ENCODE peak calls at places on chromosomes 12 and 14, in four cellular contexts. W is mesenchymal stem cell, P is H9, H is mesendoderm. V is an unnamed sample.

GRCh38 chr14:32932921-32933622 is 5.6 kb upstream of the NPAS3 start:
- DNase-seq in H (peak; percentile 71), P (peak; percentile 81), W (peak; percentile 16), V (no peak)

GRCh38 chr14:74535756-74536325 is 42.3 kb downstream of the ISCA2 start:
- DNase-seq in W (no peak), P (no peak), H (no peak), V (no peak)

GRCh38 chr12:132707241-132707640 is 3.4 kb upstream of the PGAM5 start:
- DNase-seq in H (peak; percentile 65), P (no peak), W (no peak), V (no peak)

GRCh38 chr12:130775953-130776856 is 60.1 kb upstream of the RIMBP2 start:
- DNase-seq in P (peak; percentile 89), W (peak; percentile 88), H (peak; percentile 90), V (no peak)

GRCh38 chr12:95648990-95649791 is 97.9 kb upstream of the USP44 start:
- DNase-seq in H (no peak), P (no peak), W (no peak), V (no peak)

GRCh38 chr12:64104376-64104775 is 117.7 kb downstream of the KICS2 start:
- DNase-seq in P (no peak), W (peak; percentile 75), H (no peak), V (no peak)

GRCh38 chr12:19030603-19031002 is 98.9 kb upstream of the PLEKHA5 start:
- DNase-seq in P (no peak), H (no peak), W (no peak), V (no peak)

GRCh38 chr14:100439781-100440180 is 116.6 kb downstream of the SLC25A47 start:
- DNase-seq in W (no peak), H (no peak), P (no peak), V (no peak)

GRCh38 chr12:53224268-53224896 is 7.6 kb downstream of the RARG start:
- DNase-seq in W (peak; percentile 36), H (peak; percentile 94), P (peak; percentile 95), V (no peak)

GRCh38 chr14:32339188-32339587 is 10.1 kb downstream of the AKAP6 start:
- DNase-seq in P (no peak), H (no peak), W (no peak), V (no peak)

GRCh38 chr14:55588259-55588699 is 8.3 kb downstream of the KTN1 start:
- DNase-seq in P (no peak), H (no peak), W (peak; percentile 65), V (no peak)

GRCh38 chr14:98984719-98985041 is 287.3 kb downstream of the BCL11B start:
- DNase-seq in P (no peak), H (peak; percentile 79), W (no peak), V (no peak)

GRCh38 chr12:129788506-129788905 is 115.3 kb downstream of the TMEM132D start:
- DNase-seq in P (no peak), H (no peak), W (no peak), V (no peak)

GRCh38 chr12:87795555-87795954 is 233.6 kb downstream of the C12orf50 start:
- DNase-seq in W (no peak), P (no peak), H (no peak), V (no peak)

GRCh38 chr14:22047105-22047504 is 373.5 kb upstream of the OR4E1 start:
- DNase-seq in P (peak; percentile 46), H (peak; percentile 61), W (no peak), V (no peak)

GRCh38 chr12:52555577-52555976 is 2.6 kb upstream of the KRT71 start:
- DNase-seq in H (peak; percentile 53), W (no peak), P (no peak), V (no peak)

GRCh38 chr14:60721331-60722162 is 2.6 kb downstream of the SIX4 start:
- DNase-seq in H (peak; percentile 78), P (peak; percentile 71), W (peak; percentile 71), V (no peak)

GRCh38 chr12:88855301-88855700 is 275.0 kb upstream of the KITLG start:
- DNase-seq in H (no peak), P (no peak), W (no peak), V (no peak)

GRCh38 chr12:40225337-40225983 is 663 bp downstream of the LRRK2 start:
- DNase-seq in P (no peak), H (no peak), W (no peak), V (no peak)

GRCh38 chr12:121144416-121144914 is 11.8 kb downstream of the P2RX7 start:
- DNase-seq in H (no peak), P (no peak), W (peak; percentile 65), V (no peak)

GRCh38 chr14:30872602-30873001 is 1.8 kb upstream of the COCH start:
- DNase-seq in P (no peak), W (no peak), H (peak; percentile 58), V (no peak)

GRCh38 chr14:43147480-43147879 is 1359.6 kb downstream of the FSCB start:
- DNase-seq in H (no peak), W (no peak), P (no peak), V (no peak)

GRCh38 chr12:30624009-30624408 is 71.7 kb downstream of the IPO8 start:
- DNase-seq in P (no peak), W (no peak), H (peak; percentile 32), V (no peak)

GRCh38 chr14:60805881-60806569 is 71.5 kb downstream of the MNAT1 start:
- DNase-seq in W (no peak), H (no peak), P (no peak), V (no peak)

GRCh38 chr14:24310666-24311604 is at the start of gene LTB4R:
- DNase-seq in W (no peak), H (no peak), P (no peak), V (no peak)

GRCh38 chr14:60171690-60172089 is 6.5 kb upstream of the DHRS7 start:
- DNase-seq in H (no peak), P (no peak), W (no peak), V (no peak)

GRCh38 chr12:50620050-50620974 is 115.5 kb downstream of the DIP2B start:
- DNase-seq in H (peak; percentile 88), P (no peak), W (peak; percentile 94), V (no peak)

GRCh38 chr12:92079054-92079385 is 66.6 kb downstream of the BTG1 start:
- DNase-seq in W (no peak), P (no peak), H (no peak), V (no peak)
- H2BK5ac ChIP-seq in W (no peak overlapping the region), P (no peak overlapping the region), H (no peak overlapping the region), V (no peak overlapping the region)

GRCh38 chr14:68137704-68138619 is 318.4 kb downstream of the RAD51B start:
- DNase-seq in W (peak; percentile 97), H (peak; percentile 100), P (peak; percentile 96), V (peak; percentile 58)

GRCh38 chr14:68141531-68142088 is 322.0 kb downstream of the RAD51B start:
- DNase-seq in H (peak; percentile 63), P (no peak), W (peak; percentile 46), V (no peak)

GRCh38 chr14:68140801-68141200 is 321.2 kb downstream of the RAD51B start:
- DNase-seq in H (no peak), P (no peak), W (no peak), V (no peak)

GRCh38 chr14:68139466-68140110 is 320.0 kb downstream of the RAD51B start:
- DNase-seq in W (no peak), H (no peak), P (no peak), V (no peak)

DNA sequence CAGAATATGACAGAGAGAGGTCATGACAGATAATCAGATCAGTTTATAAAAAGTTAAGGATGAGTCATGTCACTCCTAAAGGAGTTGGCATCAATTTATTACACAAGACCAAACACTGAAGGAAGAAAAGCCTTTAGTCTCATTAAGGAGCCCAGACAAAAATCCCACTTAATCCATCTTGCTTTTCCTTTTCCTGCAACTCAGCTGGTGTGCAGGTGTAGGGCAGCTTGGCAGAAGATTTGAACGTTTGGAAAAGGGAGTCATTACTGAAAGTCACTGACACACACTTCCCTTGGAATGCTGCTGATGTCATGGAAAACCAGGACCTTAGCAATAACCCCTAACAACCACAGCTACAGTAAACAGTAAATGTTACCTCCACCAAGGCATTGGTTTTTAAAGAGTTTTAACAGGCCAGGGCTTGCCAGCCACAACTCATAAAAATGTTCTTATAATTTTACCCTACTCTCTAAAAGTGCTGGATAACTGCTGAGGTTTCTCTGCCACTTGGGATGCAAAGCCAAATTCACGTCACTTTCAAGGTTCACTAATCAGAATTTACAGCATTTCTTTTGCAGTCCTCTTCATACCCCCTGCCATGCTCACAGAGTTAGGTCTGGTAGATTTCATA is 320.6 kb downstream of the RAD51B start:
- DNase-seq in H (peak; percentile 95), P (no peak), W (peak; percentile 98), V (no peak)
- H2BK5ac ChIP-seq in H (no peak overlapping the region), P (peak overlapping the region; percentile 79), W (peak overlapping the region; percentile 94), V (no peak overlapping the region)

GRCh38 chr12:13937735-13938134 is 43.7 kb downstream of the GRIN2B start:
- DNase-seq in H (no peak), P (no peak), W (no peak), V (no peak)
- H2BK5ac ChIP-seq in H (no peak overlapping the region), P (no peak overlapping the region), W (no peak overlapping the region), V (no peak overlapping the region)

DNA sequence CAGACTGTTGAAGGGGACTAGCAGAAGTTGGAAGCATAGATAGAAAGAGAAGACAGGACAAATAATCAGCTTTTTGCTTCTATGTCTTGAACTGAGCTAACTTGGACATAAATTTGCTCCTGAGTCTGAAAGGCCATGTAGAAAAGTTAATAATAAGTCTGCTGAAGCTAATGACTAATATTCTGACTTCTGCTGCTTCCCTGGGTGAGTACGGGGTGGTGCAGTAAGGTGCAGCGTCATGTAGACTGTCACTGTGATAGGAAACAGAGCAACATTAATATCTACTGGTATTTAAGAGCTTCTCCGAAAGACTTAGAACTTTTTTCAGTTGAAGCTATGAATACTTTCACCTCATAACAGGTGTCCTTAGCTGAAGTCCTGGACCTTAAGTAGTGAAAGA is 34.1 kb upstream of the CPM start:
- DNase-seq in H (no peak), W (no peak), P (no peak), V (no peak)
- H2BK5ac ChIP-seq in H (no peak overlapping the region), W (no peak overlapping the region), P (no peak overlapping the region), V (no peak overlapping the region)

DNA sequence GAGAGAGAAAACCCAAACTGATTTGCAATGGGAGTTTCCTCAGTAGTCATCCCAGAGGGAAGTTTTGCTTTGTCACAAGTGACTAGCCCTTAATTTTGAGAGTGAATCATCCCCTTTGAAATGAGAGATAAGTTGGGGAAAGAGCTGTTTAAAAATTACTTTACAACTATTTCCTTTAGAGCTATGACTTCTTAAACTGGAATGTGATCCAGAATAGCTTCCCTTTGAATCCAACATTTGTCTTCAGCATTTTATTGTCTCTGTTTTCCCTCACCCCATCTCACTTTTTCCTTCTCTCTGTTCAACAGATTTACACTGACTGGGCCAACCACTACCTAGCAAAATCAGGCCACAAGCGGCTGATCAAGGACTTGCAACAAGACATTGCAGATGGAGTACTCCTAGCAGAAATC is 109.3 kb downstream of the NAV3 start:
- DNase-seq in H (peak; percentile 54), P (peak; percentile 41), W (peak; percentile 88), V (no peak)
- H2BK5ac ChIP-seq in H (no peak overlapping the region), P (no peak overlapping the region), W (no peak overlapping the region), V (no peak overlapping the region)

DNA sequence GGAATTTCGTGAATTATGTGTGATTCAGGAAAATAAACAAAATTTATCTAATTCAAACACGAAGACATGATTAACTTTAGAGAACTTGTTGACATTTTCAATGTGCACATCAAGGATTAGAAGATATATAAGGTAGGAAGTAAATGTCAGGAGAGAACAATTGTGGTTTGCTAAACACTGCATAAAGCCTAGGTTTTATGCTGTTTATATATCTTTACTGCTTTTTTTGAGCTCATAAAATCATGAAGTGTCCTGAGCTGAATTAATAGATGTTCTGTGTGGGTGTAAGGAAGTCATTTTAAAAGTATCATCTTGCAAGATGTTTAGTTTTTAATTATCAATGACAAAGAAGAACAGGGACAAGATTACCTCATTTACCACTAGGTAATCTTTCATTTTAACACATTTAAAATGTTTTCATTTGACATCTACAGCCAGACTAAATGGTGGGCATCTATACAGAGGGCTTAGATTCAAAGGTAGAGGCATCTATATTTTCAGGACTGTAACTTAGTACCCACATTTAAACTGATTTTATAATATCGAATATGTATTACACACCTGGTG is 382.8 kb downstream of the ADAMTS20 start:
- DNase-seq in H (no peak), W (no peak), P (no peak), V (no peak)
- H2BK5ac ChIP-seq in H (no peak overlapping the region), W (no peak overlapping the region), P (no peak overlapping the region), V (no peak overlapping the region)